ENCODE peak calls at places on chromosomes 5 and 9, in nine cellular contexts. J is HFFc6; Q is breast epithelium; N is Calu3; X is CD8-positive, alpha-beta T cell; R is glutamatergic neuron; L is GM13977; O is A549; C is tibial artery. A is an unnamed sample.

GRCh38 chr9:125189011-125189360 is 617 bp downstream of the PPP6C start:
- DNase-seq in O (no peak), Q (no peak), R (peak), C (no peak), X (peak), L (peak), J (no peak), N (peak), A (peak)

GRCh38 chr5:117713585-117714198 is 1139.1 kb upstream of the SEMA6A start:
- DNase-seq in O (no peak), L (no peak), C (no peak), Q (no peak), N (no peak), X (no peak), R (no peak), J (no peak), A (no peak)

GRCh38 chr5:171520300-171521170 is 101.1 kb downstream of the FGF18 start:
- DNase-seq in L (no peak), O (no peak), R (peak), C (no peak), Q (no peak), J (no peak), X (no peak), N (peak), A (peak)

GRCh38 chr5:104352954-104353353 is 790.4 kb upstream of the NUDT12 start:
- DNase-seq in Q (no peak), L (no peak), R (no peak), X (no peak), C (no peak), N (no peak), J (no peak), O (no peak), A (no peak)

GRCh38 chr9:120869360-120869687 is 7.7 kb downstream of the PHF19 start:
- DNase-seq in N (no peak), C (no peak), X (no peak), J (no peak), L (no peak), R (no peak), Q (no peak), O (no peak), A (no peak)

GRCh38 chr5:178695560-178695959 is 34.9 kb downstream of the ZNF354A start:
- DNase-seq in C (no peak), Q (no peak), X (no peak), N (no peak), L (no peak), O (no peak), J (no peak), R (no peak), A (no peak)

GRCh38 chr9:106752581-106752980 is 110.4 kb upstream of the ZNF462 start:
- DNase-seq in N (no peak), Q (no peak), C (no peak), R (no peak), J (no peak), L (no peak), O (no peak), X (no peak), A (no peak)

GRCh38 chr5:60535198-60535597 is 164.8 kb downstream of the DEPDC1B start:
- DNase-seq in J (no peak), N (no peak), R (no peak), O (no peak), Q (no peak), C (no peak), X (no peak), L (no peak), A (no peak)

GRCh38 chr9:136495401-136495800 is 12.6 kb upstream of the SEC16A start:
- DNase-seq in L (no peak), X (no peak), C (no peak), R (no peak), J (no peak), O (no peak), N (no peak), Q (no peak), A (no peak)

GRCh38 chr5:110161162-110161561 is 471.4 kb downstream of the MAN2A1 start:
- DNase-seq in X (no peak), J (no peak), Q (no peak), L (no peak), R (no peak), C (no peak), O (no peak), N (no peak), A (no peak)

GRCh38 chr5:59661939-59662615 is 231.4 kb downstream of the PDE4D start:
- DNase-seq in L (no peak), J (no peak), C (no peak), N (no peak), Q (no peak), X (no peak), R (no peak), O (no peak), A (no peak)

GRCh38 chr5:54769072-54769471 is 216.3 kb downstream of the ESM1 start:
- DNase-seq in L (no peak), Q (no peak), X (no peak), N (no peak), J (no peak), O (no peak), R (no peak), C (no peak), A (no peak)

GRCh38 chr9:135661801-135662560 is 1.1 kb upstream of the LCN9 start:
- DNase-seq in R (no peak), O (no peak), L (no peak), Q (no peak), N (no peak), C (no peak), J (no peak), X (no peak), A (peak)

GRCh38 chr9:14260101-14260500 is 53.8 kb downstream of the NFIB start:
- DNase-seq in N (no peak), C (no peak), O (no peak), R (no peak), Q (no peak), X (no peak), L (no peak), J (no peak), A (no peak)

GRCh38 chr9:90767523-90768100 is 34.0 kb upstream of the SYK start:
- DNase-seq in N (no peak), L (no peak), J (no peak), R (no peak), X (no peak), O (no peak), C (no peak), Q (no peak), A (no peak)

GRCh38 chr5:135739383-135739961 is 95.0 kb upstream of the SLC25A48 start:
- DNase-seq in Q (no peak), J (peak), O (no peak), C (no peak), N (no peak), R (no peak), L (no peak), X (no peak), A (no peak)

GRCh38 chr5:181190711-181191525 is 14.1 kb downstream of the TRIM7 start:
- DNase-seq in J (no peak), X (peak), O (no peak), N (peak), L (no peak), Q (no peak), C (peak), R (peak), A (peak)

GRCh38 chr5:98341038-98341710 is 432.3 kb upstream of the RGMB start:
- DNase-seq in O (no peak), C (no peak), N (no peak), L (no peak), J (peak), Q (no peak), X (no peak), R (no peak), A (no peak)

GRCh38 chr5:31408814-31409213 is 123.1 kb downstream of the DROSHA start:
- DNase-seq in X (no peak), N (no peak), C (no peak), O (no peak), L (no peak), J (peak), Q (no peak), R (no peak), A (no peak)

GRCh38 chr5:159935946-159936345 is 19.7 kb downstream of the ADRA1B start:
- DNase-seq in R (no peak), O (no peak), J (no peak), Q (no peak), C (no peak), X (no peak), N (no peak), L (no peak), A (no peak)

GRCh38 chr5:8320244-8320643 is 451.3 kb downstream of the MTRR start:
- DNase-seq in N (no peak), L (no peak), O (no peak), Q (no peak), X (no peak), J (no peak), R (peak), C (no peak), A (no peak)

GRCh38 chr5:140072812-140073211 is 29.7 kb upstream of the NRG2 start:
- DNase-seq in N (no peak), J (no peak), C (no peak), X (no peak), L (no peak), Q (no peak), O (no peak), R (no peak), A (no peak)

GRCh38 chr5:83377131-83377865 is 94.2 kb upstream of the VCAN start:
- DNase-seq in X (no peak), O (no peak), C (no peak), J (peak), R (no peak), L (no peak), Q (no peak), N (no peak), A (no peak)

GRCh38 chr5:74310386-74310785 is 330.1 kb downstream of the ENC1 start:
- DNase-seq in Q (no peak), N (no peak), C (no peak), O (no peak), X (no peak), R (no peak), J (peak), L (no peak), A (no peak)

GRCh38 chr9:88663766-88664419 is 128.9 kb downstream of the NXNL2 start:
- DNase-seq in N (no peak), C (no peak), O (no peak), J (no peak), X (no peak), Q (no peak), R (no peak), L (no peak), A (no peak)

GRCh38 chr9:88660611-88661010 is 125.6 kb downstream of the NXNL2 start:
- DNase-seq in R (peak), X (no peak), C (no peak), N (peak), L (no peak), J (peak), Q (no peak), O (no peak), A (no peak)

GRCh38 chr9:88659126-88659525 is 124.1 kb downstream of the NXNL2 start:
- DNase-seq in J (no peak), Q (no peak), C (no peak), L (no peak), N (no peak), O (no peak), R (no peak), X (no peak), A (no peak)

GRCh38 chr9:88658311-88658822 is 123.4 kb downstream of the NXNL2 start:
- DNase-seq in R (no peak), O (no peak), N (no peak), L (no peak), C (peak), Q (no peak), X (no peak), J (no peak), A (no peak)

GRCh38 chr9:88661759-88662158 is 126.8 kb downstream of the NXNL2 start:
- DNase-seq in N (no peak), L (no peak), O (no peak), Q (no peak), C (no peak), J (peak), R (no peak), X (no peak), A (no peak)
- TF ChIP-seq CTCF in N (no peak), L (no peak), O (peak), Q (no peak), C (no peak), J (peak), R (no peak), X (no peak), A (no peak)

DNA sequence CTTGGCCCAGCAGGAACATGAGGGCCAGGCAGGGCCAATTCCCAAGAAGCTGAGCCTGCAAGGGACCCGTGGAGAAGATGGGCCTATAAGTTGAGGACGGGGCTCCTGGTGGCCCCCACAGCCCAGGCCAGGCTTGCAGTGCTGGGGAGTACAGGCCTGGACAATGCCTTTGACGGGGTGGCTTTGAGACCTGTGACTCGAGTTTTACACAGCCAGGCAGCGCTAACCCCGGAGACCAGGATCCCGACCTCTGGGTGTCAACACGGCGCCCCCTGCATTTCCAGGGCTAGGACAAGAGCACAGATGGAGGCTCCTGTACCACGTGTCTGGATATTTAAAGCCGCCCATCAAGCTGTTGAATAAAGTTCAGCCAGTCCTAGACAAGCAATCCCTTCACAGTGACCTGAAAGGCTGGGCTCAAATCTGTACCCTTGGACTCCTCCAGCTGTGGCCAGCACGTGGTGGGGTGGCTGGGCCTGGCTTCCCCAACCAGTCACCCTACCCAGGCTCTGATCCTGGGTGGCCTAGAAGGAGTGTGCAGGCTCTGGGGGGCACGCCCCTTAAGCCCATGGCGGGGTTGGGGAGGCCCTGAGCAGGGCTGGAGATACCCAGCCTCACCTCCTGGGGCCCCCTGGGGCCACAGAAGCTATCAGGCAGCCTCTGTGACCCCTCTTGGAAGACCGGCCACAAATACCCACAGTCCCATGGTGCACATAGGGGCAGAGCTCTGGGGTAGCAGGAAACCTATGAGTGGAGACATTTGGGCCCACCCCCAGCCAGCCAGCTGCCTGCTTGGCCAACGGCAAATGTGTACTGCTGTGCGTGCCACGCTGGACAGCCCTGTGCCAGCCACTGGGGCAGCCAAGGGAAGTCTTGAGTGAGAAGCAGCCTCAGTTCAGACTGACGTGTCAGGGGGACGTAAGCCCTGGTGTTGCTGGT is 88.7 kb downstream of the NTNG2 start:
- DNase-seq in X (no peak), Q (peak), O (no peak), R (no peak), C (no peak), J (no peak), N (no peak), L (no peak), A (no peak)
- TF ChIP-seq CTCF in X (no peak), Q (no peak), O (no peak), R (no peak), C (no peak), J (peak), N (no peak), L (no peak), A (no peak)

GRCh38 chr9:33081128-33081851 is 4.8 kb upstream of the SMU1 start:
- DNase-seq in L (peak), J (peak), X (peak), Q (no peak), C (peak), O (peak), N (peak), R (no peak), A (peak)
- TF ChIP-seq CTCF in L (peak), J (peak), X (peak), Q (peak), C (peak), O (peak), N (peak), R (peak), A (peak)

GRCh38 chr9:134373269-134373668 is 47.0 kb downstream of the RXRA start:
- DNase-seq in L (peak), J (no peak), N (no peak), X (no peak), O (no peak), Q (no peak), R (no peak), C (no peak), A (no peak)
- TF ChIP-seq CTCF in L (peak), J (no peak), N (no peak), X (no peak), O (no peak), Q (no peak), R (no peak), C (no peak), A (no peak)

GRCh38 chr5:173615884-173616576 is 420 bp downstream of the BOD1 start:
- DNase-seq in J (peak), N (peak), R (peak), Q (peak), C (peak), L (peak), X (peak), O (peak), A (peak)
- TF ChIP-seq CTCF in J (peak), N (peak), R (peak), Q (peak), C (peak), L (peak), X (peak), O (peak), A (peak)

GRCh38 chr5:141155540-141156374 is 5.9 kb downstream of the PCDHB6 start:
- DNase-seq in C (no peak), L (no peak), N (no peak), Q (no peak), R (peak), X (no peak), O (peak), J (no peak), A (no peak)
- TF ChIP-seq CTCF in C (no peak), L (no peak), N (no peak), Q (no peak), R (peak), X (no peak), O (peak), J (peak), A (no peak)

DNA sequence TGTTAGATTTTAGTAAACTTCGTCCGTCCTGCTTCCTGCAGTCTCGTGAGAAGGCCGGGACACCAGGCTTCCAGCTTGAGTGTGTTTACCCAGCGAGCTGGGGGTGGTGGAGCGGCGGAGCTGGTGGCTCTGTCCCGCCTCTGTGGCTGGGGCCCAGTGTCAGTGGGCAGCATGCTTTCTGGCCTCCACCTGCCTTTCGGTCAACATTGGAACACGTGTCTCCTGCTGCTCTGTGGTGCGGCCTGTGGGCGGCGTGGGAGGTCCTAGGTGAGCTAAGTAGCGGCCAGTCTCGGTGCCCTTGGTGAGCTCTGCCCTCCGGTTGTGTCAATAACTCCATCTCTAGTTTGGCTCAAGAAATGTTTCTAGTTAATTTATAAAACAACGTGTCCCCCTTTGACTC is 125.9 kb downstream of the GADD45G start:
- DNase-seq in C (no peak), L (no peak), O (no peak), R (no peak), N (no peak), J (no peak), Q (peak), X (no peak), A (peak)
- TF ChIP-seq CTCF in C (no peak), L (no peak), O (no peak), R (no peak), N (no peak), J (no peak), Q (no peak), X (no peak), A (no peak)

DNA sequence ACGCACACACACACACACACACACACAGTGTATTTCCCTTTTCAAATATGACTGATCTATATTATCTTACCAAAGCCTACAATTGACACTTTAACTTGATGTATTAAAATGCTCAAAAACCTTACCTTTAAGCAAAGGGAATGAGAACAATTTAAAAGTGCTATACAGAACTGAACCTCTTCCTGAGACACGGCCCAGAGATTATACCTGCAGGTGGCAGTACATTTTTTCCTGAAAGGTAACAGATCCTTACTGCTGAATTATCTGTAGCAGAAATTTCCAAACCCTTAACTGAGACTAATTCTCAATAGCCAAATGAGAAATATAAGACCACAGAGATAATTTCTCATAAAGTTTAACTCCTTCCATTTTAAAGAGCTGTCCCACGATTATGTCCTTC is 91.1 kb downstream of the MYO10 start:
- DNase-seq in C (no peak), N (no peak), O (no peak), L (no peak), J (no peak), R (no peak), Q (no peak), X (no peak), A (no peak)
- TF ChIP-seq CTCF in C (no peak), N (no peak), O (peak), L (no peak), J (peak), R (no peak), Q (no peak), X (no peak), A (no peak)

A was measured in nephron progenitor cell.